ENCODE peak calls at places on chromosomes 5 and 9, in ten cellular contexts. P, O, K, R, W, Z, Q, U, D and S are unnamed samples.

GRCh38 chr9:77897292-77897691 is 134.3 kb downstream of the GNAQ start:
- DNase-seq in W (no peak), D (no peak), Z (no peak), Q (peak; percentile 40), U (no peak), K (no peak), O (no peak), R (no peak), P (no peak), S (no peak)

GRCh38 chr5:3024976-3025375 is 273.5 kb upstream of the IRX2 start:
- DNase-seq in U (no peak), O (no peak), W (no peak), K (no peak), Z (no peak), Q (no peak), P (no peak), D (no peak), R (no peak), S (no peak)

GRCh38 chr5:75395277-75395676 is 58.3 kb downstream of the HMGCR start:
- DNase-seq in U (no peak), K (no peak), Q (no peak), Z (no peak), W (no peak), D (no peak), R (no peak), O (no peak), P (no peak), S (no peak)

GRCh38 chr5:68288756-68289134 is 73.2 kb downstream of the PIK3R1 start:
- DNase-seq in P (peak; percentile 20), Z (no peak), Q (no peak), R (peak; percentile 50), W (no peak), U (no peak), D (no peak), K (no peak), O (no peak), S (no peak)

GRCh38 chr5:156559955-156560354 is 233.0 kb downstream of the SGCD start:
- DNase-seq in D (no peak), R (no peak), O (no peak), U (no peak), W (no peak), P (no peak), Q (no peak), Z (no peak), K (no peak), S (no peak)

GRCh38 chr9:84294551-84294950 is 46.0 kb downstream of the SLC28A3 start:
- DNase-seq in P (no peak), Q (no peak), O (no peak), W (no peak), D (no peak), K (no peak), U (no peak), Z (no peak), R (no peak), S (no peak)

GRCh38 chr5:28391277-28391676 is 1352.9 kb upstream of the CDH9 start:
- DNase-seq in R (no peak), Z (no peak), P (no peak), U (no peak), O (no peak), K (no peak), W (no peak), D (no peak), Q (no peak), S (no peak)

GRCh38 chr5:56083286-56083854 is 88.6 kb upstream of the IL6ST start:
- DNase-seq in R (no peak), P (no peak), O (no peak), Q (no peak), W (no peak), U (no peak), K (no peak), Z (no peak), D (no peak), S (no peak)

GRCh38 chr9:5263568-5264218 is 32.5 kb downstream of the INSL4 start:
- DNase-seq in K (no peak), U (peak; percentile 21), R (no peak), O (no peak), Q (no peak), Z (no peak), P (peak; percentile 14), W (no peak), D (peak; percentile 12), S (no peak)

GRCh38 chr5:159082491-159082890 is 17.2 kb downstream of the EBF1 start:
- DNase-seq in P (no peak), R (no peak), D (no peak), O (no peak), Q (no peak), Z (no peak), U (no peak), K (no peak), W (no peak), S (no peak)

GRCh38 chr9:132631685-132632084 is 38.1 kb downstream of the DDX31 start:
- DNase-seq in D (no peak), W (no peak), Q (no peak), K (no peak), R (no peak), Z (no peak), O (no peak), U (no peak), P (no peak), S (no peak)

GRCh38 chr9:115673599-115673998 is 480.0 kb upstream of the PAPPA start:
- DNase-seq in Q (no peak), U (no peak), W (no peak), D (no peak), Z (no peak), R (no peak), P (peak; percentile 79), K (no peak), O (no peak), S (no peak)

GRCh38 chr5:39428639-39429038 is 3.9 kb upstream of the DAB2 start:
- DNase-seq in W (no peak), U (no peak), K (no peak), Z (no peak), R (no peak), Q (no peak), P (no peak), D (no peak), O (no peak), S (no peak)

GRCh38 chr5:39424751-39425524 is at the start of gene DAB2:
- DNase-seq in D (peak; percentile 69), R (peak; percentile 36), U (no peak), Q (peak; percentile 39), P (peak; percentile 96), W (peak; percentile 79), O (peak; percentile 39), Z (peak; percentile 73), K (peak; percentile 96), S (no peak)

GRCh38 chr5:39427633-39428032 is 2.9 kb upstream of the DAB2 start:
- DNase-seq in O (no peak), W (no peak), K (no peak), D (no peak), R (no peak), Z (no peak), U (no peak), P (no peak), Q (no peak), S (no peak)

GRCh38 chr5:39427225-39427624 is 2.4 kb upstream of the DAB2 start:
- DNase-seq in D (no peak), U (no peak), K (no peak), O (no peak), Z (no peak), Q (no peak), P (peak; percentile 55), R (no peak), W (no peak), S (no peak)

DNA sequence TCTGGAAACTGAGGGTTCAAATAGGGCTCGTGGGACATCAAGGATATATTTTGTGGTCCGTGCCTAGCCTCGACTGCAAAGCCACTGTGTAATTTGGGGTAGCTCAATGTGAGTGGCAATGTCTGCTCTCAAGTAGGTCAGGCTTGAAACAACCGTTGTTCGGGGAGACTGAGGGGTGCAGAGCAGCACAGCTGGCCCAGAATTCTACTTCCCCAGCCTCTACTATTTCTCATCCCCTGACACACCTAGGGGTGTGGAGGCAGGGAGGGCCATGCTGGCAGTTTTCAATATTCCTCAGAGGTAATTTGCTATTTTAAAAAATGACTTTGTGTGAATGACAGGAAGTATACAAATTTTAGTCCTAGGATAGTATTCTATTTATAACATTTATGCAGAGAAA is 1.4 kb upstream of the DAB2 start:
- DNase-seq in W (no peak), Q (no peak), K (no peak), R (no peak), P (no peak), U (no peak), Z (no peak), D (no peak), O (no peak), S (no peak)
- H3K27me3 ChIP-seq in W (no peaks in the 10 kb centered on the region), Q (peaks cover 12% of the 10 kb centered on the region), K (no peaks in the 10 kb centered on the region), R (no peaks in the 10 kb centered on the region), P (no peaks in the 10 kb centered on the region), U (no peaks in the 10 kb centered on the region), Z (no peaks in the 10 kb centered on the region), D (no peaks in the 10 kb centered on the region), O (peaks cover 5% of the 10 kb centered on the region), S (peaks cover 29% of the 10 kb centered on the region)

GRCh38 chr5:114055318-114055788 is 306.5 kb upstream of the KCNN2 start:
- DNase-seq in Z (peak; percentile 46), U (peak; percentile 67), W (no peak), R (peak; percentile 9), P (peak; percentile 23), O (no peak), Q (no peak), K (peak; percentile 32), D (no peak), S (no peak)
- H3K27me3 ChIP-seq in Z (no peaks in the 10 kb centered on the region), U (peaks cover 25% of the 10 kb centered on the region), W (no peaks in the 10 kb centered on the region), R (no peaks in the 10 kb centered on the region), P (peaks cover 41% of the 10 kb centered on the region), O (no peaks in the 10 kb centered on the region), Q (no peaks in the 10 kb centered on the region), K (no peaks in the 10 kb centered on the region), D (no peaks in the 10 kb centered on the region), S (peaks cover 18% of the 10 kb centered on the region)

GRCh38 chr9:137161558-137162483 is 8.0 kb downstream of the LRRC26 start:
- DNase-seq in Z (no peak), P (no peak), U (no peak), D (peak; percentile 36), R (no peak), Q (no peak), O (no peak), W (no peak), K (no peak), S (no peak)
- H3K27me3 ChIP-seq in Z (peaks cover 34% of the 10 kb centered on the region), P (peaks cover 45% of the 10 kb centered on the region), U (no peaks in the 10 kb centered on the region), D (no peaks in the 10 kb centered on the region), R (peaks cover 7% of the 10 kb centered on the region), Q (peaks cover 61% of the 10 kb centered on the region), O (peaks cover 16% of the 10 kb centered on the region), W (peaks cover 12% of the 10 kb centered on the region), K (peaks cover 86% of the 10 kb centered on the region), S (peaks cover 11% of the 10 kb centered on the region)

DNA sequence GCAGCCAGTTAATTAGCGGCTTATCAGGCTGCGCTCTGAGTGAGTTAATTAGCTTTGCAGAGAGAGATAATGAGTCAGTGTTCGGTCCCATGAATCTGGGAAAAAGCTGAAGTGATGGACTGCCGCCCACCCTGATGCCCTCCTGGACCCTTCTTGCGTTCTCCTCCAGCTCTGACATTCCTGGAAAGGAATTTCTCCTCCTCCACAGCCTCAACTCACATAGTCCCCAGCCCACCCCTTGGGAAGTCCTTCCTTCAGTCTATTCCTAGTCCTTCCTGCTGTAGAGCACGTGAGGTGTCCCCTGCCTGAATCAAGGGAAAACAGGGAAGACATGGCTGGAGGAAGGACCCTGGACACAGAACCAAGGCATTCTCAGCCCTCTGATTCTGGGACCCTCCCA is 3.8 kb downstream of the ARID3C start:
- DNase-seq in O (no peak), D (no peak), R (no peak), P (no peak), W (no peak), K (no peak), U (no peak), Z (no peak), Q (no peak), S (no peak)
- H3K27me3 ChIP-seq in O (peaks cover 51% of the 10 kb centered on the region), D (peaks cover 8% of the 10 kb centered on the region), R (peaks cover 14% of the 10 kb centered on the region), P (peaks cover 61% of the 10 kb centered on the region), W (peaks cover 7% of the 10 kb centered on the region), K (peaks cover 69% of the 10 kb centered on the region), U (peaks cover 20% of the 10 kb centered on the region), Z (peaks cover 30% of the 10 kb centered on the region), Q (peaks cover 68% of the 10 kb centered on the region), S (peaks cover 46% of the 10 kb centered on the region)